ENCODE peak calls at places on chromosomes 6 and 20, in five cellular contexts. K is A549, Z is GM23338, E is GM12878, R is K562. Q is an unnamed sample.

GRCh38 chr6:25788305-25788922 is 33.9 kb downstream of the SLC17A4 start:
- DNase-seq in R (peak; percentile 57), K (peak; percentile 57), E (no peak), Z (peak; percentile 84), Q (peak; percentile 72)

GRCh38 chr20:45415822-45416637 is at the start of gene PIGT:
- DNase-seq in R (peak; percentile 76), K (peak; percentile 84), E (peak; percentile 51), Z (peak; percentile 93), Q (peak; percentile 93)

GRCh38 chr20:22339091-22339881 is 245.1 kb downstream of the FOXA2 start:
- DNase-seq in R (peak; percentile 31), K (peak; percentile 91), Z (peak; percentile 92), E (no peak), Q (peak; percentile 84)

GRCh38 chr20:2139736-2140135 is 38.1 kb downstream of the STK35 start:
- DNase-seq in E (no peak), R (no peak), K (no peak), Z (no peak), Q (no peak)

GRCh38 chr20:25623225-25623735 is 534 bp downstream of the NANP start:
- DNase-seq in K (peak; percentile 60), Z (peak; percentile 27), R (no peak), E (peak; percentile 5), Q (peak; percentile 64)

GRCh38 chr20:56359212-56360132 is 698 bp downstream of the FAM210B start:
- DNase-seq in Z (peak; percentile 54), E (no peak), R (peak; percentile 19), K (peak; percentile 48), Q (peak; percentile 79)

GRCh38 chr20:41476446-41476845 is 109.8 kb upstream of the EMILIN3 start:
- DNase-seq in E (no peak), Z (no peak), K (no peak), R (no peak), Q (no peak)

GRCh38 chr6:22545051-22545450 is 24.3 kb upstream of the HDGFL1 start:
- DNase-seq in E (no peak), K (no peak), Z (no peak), R (no peak), Q (no peak)

GRCh38 chr6:164230259-164230658 is 815.7 kb downstream of the QKI start:
- DNase-seq in Z (no peak), E (no peak), K (no peak), R (no peak), Q (no peak)

GRCh38 chr20:32582659-32583580 is 2.2 kb downstream of the NOL4L start:
- DNase-seq in Z (peak; percentile 82), R (peak; percentile 77), E (no peak), K (no peak), Q (no peak)

GRCh38 chr20:17557675-17558006 is 12.2 kb upstream of the DSTN start:
- DNase-seq in E (no peak), K (peak; percentile 60), R (peak; percentile 7), Z (no peak), Q (peak; percentile 50)

GRCh38 chr20:31547720-31548298 is 33.6 kb downstream of the HM13 start:
- DNase-seq in E (no peak), Z (no peak), K (no peak), R (no peak), Q (no peak)

GRCh38 chr6:80357674-80358073 is 251.2 kb downstream of the BCKDHB start:
- DNase-seq in R (no peak), K (no peak), Z (no peak), E (no peak), Q (no peak)

GRCh38 chr6:34232901-34233300 is 3.8 kb upstream of the HMGA1 start:
- DNase-seq in Z (no peak), K (no peak), R (no peak), E (no peak), Q (no peak)

GRCh38 chr6:24489881-24490280 is 503 bp upstream of the GPLD1 start:
- DNase-seq in K (no peak), Z (no peak), R (no peak), E (no peak), Q (peak; percentile 46)

GRCh38 chr6:125307150-125307838 is 5.5 kb upstream of the HDDC2 start:
- DNase-seq in K (peak; percentile 38), R (peak; percentile 78), Z (no peak), E (no peak), Q (peak; percentile 33)

GRCh38 chr6:125304970-125305369 is 3.2 kb upstream of the HDDC2 start:
- DNase-seq in R (no peak), Z (peak; percentile 10), K (no peak), E (no peak), Q (no peak)

GRCh38 chr6:125310994-125311649 is 9.4 kb upstream of the HDDC2 start:
- DNase-seq in Z (peak; percentile 86), E (no peak), R (peak; percentile 50), K (peak; percentile 63), Q (peak; percentile 68)

GRCh38 chr6:125306756-125307149 is 5.0 kb upstream of the HDDC2 start:
- DNase-seq in Z (no peak), R (no peak), E (no peak), K (no peak), Q (no peak)

DNA sequence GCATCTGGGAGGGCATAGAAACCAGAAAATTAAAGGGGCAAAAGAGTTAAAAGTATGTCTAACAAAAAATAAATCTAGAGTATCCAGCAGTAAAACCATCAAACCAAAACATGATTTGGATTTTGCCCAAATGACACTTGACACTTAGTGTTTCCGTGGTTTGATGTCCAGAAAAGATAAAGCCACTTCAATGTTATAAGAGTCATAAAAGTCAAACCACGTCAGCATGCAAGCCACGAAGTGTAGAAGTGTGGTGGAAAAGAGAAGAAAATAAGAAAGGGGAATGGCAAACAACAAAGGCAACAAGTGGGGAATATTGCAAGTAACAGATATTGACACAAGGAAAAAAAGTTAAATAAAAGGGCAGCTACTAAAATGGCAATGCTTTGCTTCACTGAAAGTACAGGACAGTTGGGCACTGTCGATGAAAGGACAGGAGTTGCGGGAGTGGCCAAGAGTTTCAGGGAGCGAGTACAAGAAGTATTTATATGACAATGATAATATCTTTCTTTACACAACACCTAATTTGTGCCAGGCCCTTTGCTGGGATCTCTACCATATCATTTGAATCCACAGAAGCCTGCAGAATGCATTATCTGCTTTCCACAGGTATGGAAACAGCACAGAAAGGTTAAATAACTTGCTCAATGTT is 6.3 kb upstream of the HDDC2 start:
- DNase-seq in Z (no peak), K (no peak), E (no peak), R (no peak), Q (no peak)
- TF ChIP-seq JUNB in Z (no peak), K (no peak), E (no peak), R (no peak), Q (no peak)

DNA sequence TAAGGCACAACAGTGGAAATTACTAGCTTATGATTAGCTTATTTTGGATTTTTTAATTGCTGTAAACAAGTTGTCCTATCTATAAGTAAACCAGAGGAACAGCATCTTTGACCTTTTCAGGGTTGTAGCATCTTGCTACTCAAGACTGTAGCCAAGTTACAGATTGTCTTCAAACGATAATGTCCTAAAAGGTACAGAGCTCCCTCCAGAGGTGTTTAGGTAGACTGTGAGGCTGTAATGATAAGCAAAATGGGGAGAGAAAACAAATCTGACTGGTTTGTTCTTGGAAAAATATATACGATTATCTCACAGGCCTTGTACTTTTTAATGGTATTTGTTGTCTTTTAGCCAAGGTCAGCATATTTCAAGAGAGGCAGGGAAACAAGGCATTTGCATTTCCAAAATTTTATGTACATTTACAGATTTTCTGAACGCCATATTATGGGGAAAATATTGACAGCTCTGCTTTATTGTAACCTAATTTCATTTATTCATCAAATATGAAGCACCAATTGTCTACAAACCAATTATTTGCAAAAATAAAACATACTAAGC is 273.4 kb downstream of the MEI4 start:
- DNase-seq in E (no peak), Z (peak; percentile 67), K (no peak), R (no peak), Q (peak; percentile 54)
- TF ChIP-seq JUNB in E (no peak), Z (no peak), K (no peak), R (no peak), Q (no peak)

GRCh38 chr6:11770546-11771466 is 7.8 kb downstream of the ADTRP start:
- DNase-seq in R (no peak), Z (peak; percentile 35), K (peak; percentile 92), E (no peak), Q (no peak)

GRCh38 chr6:11769244-11769643 is 9.4 kb downstream of the ADTRP start:
- DNase-seq in K (no peak), R (no peak), E (no peak), Z (no peak), Q (no peak)

GRCh38 chr6:11771473-11772048 is 7.0 kb downstream of the ADTRP start:
- DNase-seq in E (no peak), K (no peak), Z (no peak), R (no peak), Q (no peak)

GRCh38 chr6:11772109-11772830 is 6.3 kb downstream of the ADTRP start:
- DNase-seq in E (no peak), R (no peak), K (peak; percentile 77), Z (no peak), Q (no peak)

DNA sequence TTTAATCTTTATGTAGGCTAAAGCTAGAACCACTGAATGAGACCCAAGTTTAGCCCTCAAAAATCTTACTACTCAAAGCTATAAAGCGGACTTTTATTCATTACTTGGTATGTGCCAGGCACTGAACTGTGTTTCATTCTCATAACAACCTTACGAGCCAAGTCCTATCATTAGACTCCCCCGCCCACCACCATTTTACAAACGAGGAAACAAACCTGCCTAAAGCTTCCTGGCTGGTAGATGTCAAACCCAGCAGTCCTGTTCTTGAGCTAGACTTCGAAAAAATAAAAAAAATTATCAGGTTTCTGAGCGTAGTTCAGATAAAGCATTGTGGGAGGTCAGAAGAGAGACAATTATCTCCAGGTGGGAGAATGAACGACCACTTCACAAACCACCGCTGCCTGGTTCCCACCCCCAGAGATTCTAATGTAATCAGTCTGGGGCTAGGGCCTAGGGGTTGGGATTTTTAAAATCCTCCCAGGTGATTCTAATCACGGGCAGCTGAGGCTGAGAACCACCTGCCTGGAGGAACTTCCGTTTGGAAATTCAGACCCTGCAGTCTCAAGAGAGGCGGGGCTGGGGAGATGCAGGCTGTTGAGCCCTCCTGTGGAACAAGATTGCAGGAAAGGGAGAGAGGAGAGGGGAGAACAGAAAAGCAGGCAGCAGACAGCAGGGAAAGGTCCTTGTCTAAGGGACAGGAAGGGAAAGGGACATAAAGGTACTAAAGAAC is 8.6 kb downstream of the ADTRP start:
- DNase-seq in R (no peak), Z (peak; percentile 36), E (no peak), K (no peak), Q (no peak)
- TF ChIP-seq JUNB in R (no peak), Z (no peak), E (no peak), K (no peak), Q (no peak)

GRCh38 chr20:34475979-34476736 is 40.1 kb upstream of the DYNLRB1 start:
- DNase-seq in K (peak; percentile 51), R (no peak), E (no peak), Z (peak; percentile 60), Q (peak; percentile 47)

GRCh38 chr20:34473262-34473883 is 42.8 kb upstream of the DYNLRB1 start:
- DNase-seq in Z (peak; percentile 71), K (peak; percentile 74), E (no peak), R (peak; percentile 45), Q (peak; percentile 72)

GRCh38 chr20:34468956-34469355 is 47.3 kb upstream of the DYNLRB1 start:
- DNase-seq in E (no peak), R (no peak), K (no peak), Z (no peak), Q (no peak)

GRCh38 chr20:34472246-34472925 is 43.8 kb upstream of the DYNLRB1 start:
- DNase-seq in Z (no peak), R (peak; percentile 30), K (no peak), E (no peak), Q (no peak)
- TF ChIP-seq JUNB in Z (no peak), R (peak; percentile 43), K (no peak), E (no peak), Q (no peak)

Q was measured in HepG2.